ENCODE peak calls at places on chromosomes 13 and 19, in seven cellular contexts. N, J, I, O, D, K and F are unnamed samples.

GRCh38 chr19:41702208-41702651 is 6.2 kb upstream of the CEACAM5 start:
- DNase-seq in O (peak), N (peak), K (no peak), I (no peak), D (no peak), J (peak), F (no peak)

GRCh38 chr19:7820588-7820987 is 9.4 kb upstream of the EVI5L start:
- DNase-seq in N (no peak), J (no peak), I (no peak), D (no peak), K (no peak), O (no peak), F (no peak)

GRCh38 chr19:5149508-5149907 is 180.6 kb downstream of the KDM4B start:
- DNase-seq in N (no peak), J (no peak), D (no peak), I (no peak), O (no peak), K (no peak), F (peak)

GRCh38 chr13:106496072-106496997 is 39.1 kb downstream of the EFNB2 start:
- DNase-seq in I (no peak), N (peak), J (peak), D (no peak), O (no peak), K (no peak), F (no peak)

GRCh38 chr19:38670921-38671398 is 23.5 kb downstream of the ACTN4 start:
- DNase-seq in D (no peak), I (no peak), N (no peak), K (peak), O (no peak), J (peak), F (peak)

GRCh38 chr19:30070198-30070969 is 128.3 kb downstream of the URI1 start:
- DNase-seq in O (no peak), I (no peak), K (no peak), D (no peak), N (no peak), J (no peak), F (peak)

GRCh38 chr13:22040810-22041364 is 370.0 kb downstream of the FGF9 start:
- DNase-seq in K (no peak), O (no peak), J (no peak), I (no peak), N (no peak), D (no peak), F (no peak)

GRCh38 chr19:55241143-55241934 is 12.8 kb upstream of the TMEM86B start:
- DNase-seq in N (no peak), I (no peak), J (no peak), D (no peak), K (no peak), O (no peak), F (peak)

GRCh38 chr19:18433735-18434398 is 4.1 kb downstream of the ISYNA1 start:
- DNase-seq in N (no peak), O (no peak), D (peak), K (no peak), J (no peak), I (no peak), F (peak)

GRCh38 chr19:18428837-18429674 is 8.9 kb downstream of the ISYNA1 start:
- DNase-seq in O (no peak), I (peak), N (peak), K (peak), J (peak), D (peak), F (peak)

GRCh38 chr13:98524391-98524790 is 52.5 kb downstream of the STK24 start:
- DNase-seq in J (no peak), O (no peak), I (no peak), N (no peak), D (no peak), K (no peak), F (no peak)

GRCh38 chr13:55577847-55578210 is 1562.9 kb upstream of the PRR20A start:
- DNase-seq in J (no peak), I (no peak), N (no peak), O (no peak), D (no peak), K (no peak), F (no peak)

GRCh38 chr19:50431343-50432220 is 1.1 kb upstream of the MYBPC2 start:
- DNase-seq in O (peak), D (peak), K (peak), J (peak), N (peak), I (peak), F (peak)

GRCh38 chr13:97539651-97540230 is 105.8 kb downstream of the RAP2A start:
- DNase-seq in N (peak), O (peak), J (peak), D (no peak), K (peak), I (no peak), F (no peak)

GRCh38 chr19:29495971-29496441 is 29.8 kb upstream of the VSTM2B start:
- DNase-seq in J (no peak), O (no peak), K (no peak), I (no peak), N (no peak), D (no peak), F (no peak)

GRCh38 chr19:34962945-34963530 is 991 bp downstream of the ZNF792 start:
- DNase-seq in J (no peak), N (peak), I (peak), K (no peak), O (no peak), D (no peak), F (no peak)

GRCh38 chr19:34351382-34351802 is 13.6 kb upstream of the GPI start:
- DNase-seq in K (no peak), J (no peak), I (no peak), D (no peak), O (no peak), N (no peak), F (no peak)

GRCh38 chr13:27465611-27466010 is 15.2 kb upstream of the MTIF3 start:
- DNase-seq in N (peak), O (peak), I (no peak), J (no peak), K (no peak), D (no peak), F (no peak)

GRCh38 chr13:42348576-42348975 is 76.6 kb downstream of the AKAP11 start:
- DNase-seq in O (no peak), D (no peak), N (no peak), K (no peak), J (no peak), I (no peak), F (no peak)

GRCh38 chr13:40221460-40222201 is 444.8 kb downstream of the FOXO1 start:
- DNase-seq in D (no peak), N (peak), O (peak), K (peak), J (peak), I (no peak), F (no peak)

GRCh38 chr13:98507060-98507797 is 69.7 kb downstream of the STK24 start:
- DNase-seq in J (peak), N (peak), K (peak), O (peak), I (peak), D (no peak), F (peak)

GRCh38 chr13:46595136-46595917 is 42.4 kb downstream of the LRCH1 start:
- DNase-seq in I (no peak), O (peak), N (peak), J (peak), D (no peak), K (peak), F (no peak)

GRCh38 chr13:101397742-101398141 is 18.6 kb downstream of the NALCN start:
- DNase-seq in N (peak), K (peak), D (no peak), I (no peak), O (peak), J (peak), F (no peak)

GRCh38 chr19:33252971-33253370 is 27.3 kb upstream of the SLC7A10 start:
- DNase-seq in N (no peak), I (no peak), K (no peak), O (no peak), J (no peak), D (no peak), F (no peak)

GRCh38 chr19:13872695-13873389 is 4.1 kb upstream of the NANOS3 start:
- DNase-seq in N (no peak), K (peak), J (no peak), D (peak), O (no peak), I (peak), F (peak)

GRCh38 chr19:58336820-58337219 is 10.0 kb downstream of the ZSCAN22 start:
- DNase-seq in I (no peak), D (no peak), O (no peak), K (no peak), J (no peak), N (no peak), F (no peak)

GRCh38 chr13:75399168-75399878 is 82.6 kb downstream of the TBC1D4 start:
- DNase-seq in N (peak), O (no peak), J (peak), K (peak), I (no peak), D (no peak), F (no peak)

GRCh38 chr19:11506101-11506555 is 489 bp upstream of the ZNF653 start:
- DNase-seq in D (no peak), K (no peak), J (no peak), I (no peak), O (no peak), N (no peak), F (no peak)

GRCh38 chr13:37443538-37443937 is 155.0 kb downstream of the POSTN start:
- DNase-seq in D (no peak), N (peak), J (peak), O (peak), K (peak), I (no peak), F (no peak)

GRCh38 chr19:42280761-42281174 is 11.7 kb downstream of the CIC start:
- DNase-seq in K (peak), O (peak), N (no peak), I (peak), J (peak), D (no peak), F (peak)

GRCh38 chr13:50006426-50007135 is 8.7 kb upstream of the KCNRG start:
- DNase-seq in K (no peak), N (peak), J (peak), D (no peak), I (peak), O (peak), F (no peak)

GRCh38 chr19:738509-739128 is 12.3 kb upstream of the MISP start:
- DNase-seq in D (no peak), O (no peak), N (no peak), K (no peak), I (peak), J (no peak), F (no peak)

GRCh38 chr13:76848596-76848995 is 37.6 kb downstream of the KCTD12 start:
- DNase-seq in I (no peak), O (peak), J (no peak), D (no peak), K (peak), N (peak), F (no peak)

GRCh38 chr13:31807090-31807541 is 67.8 kb downstream of the RXFP2 start:
- DNase-seq in I (no peak), O (peak), D (no peak), J (peak), N (peak), K (no peak), F (no peak)

GRCh38 chr19:30144242-30144758 is 202.3 kb downstream of the URI1 start:
- DNase-seq in J (no peak), N (no peak), O (no peak), D (no peak), K (no peak), I (peak), F (no peak)

GRCh38 chr19:17794731-17795494 is at the start of gene B3GNT3:
- DNase-seq in I (peak), J (no peak), N (peak), K (no peak), D (no peak), O (peak), F (peak)

GRCh38 chr19:40267601-40267997 is 17.5 kb downstream of the AKT2 start:
- DNase-seq in N (no peak), O (no peak), D (no peak), K (no peak), J (no peak), I (no peak), F (peak)

GRCh38 chr19:40265055-40265762 is 19.9 kb downstream of the AKT2 start:
- DNase-seq in D (no peak), N (no peak), K (no peak), O (no peak), I (no peak), J (no peak), F (peak)

GRCh38 chr19:40266111-40266510 is 19.0 kb downstream of the AKT2 start:
- DNase-seq in N (no peak), D (no peak), J (no peak), I (no peak), K (no peak), O (no peak), F (peak)

GRCh38 chr19:40265763-40266099 is 19.4 kb downstream of the AKT2 start:
- DNase-seq in O (no peak), J (no peak), D (no peak), N (no peak), I (no peak), K (no peak), F (no peak)

GRCh38 chr19:40266912-40267600 is 18.1 kb downstream of the AKT2 start:
- DNase-seq in N (no peak), D (no peak), K (no peak), J (no peak), O (no peak), I (no peak), F (peak)
- TF ChIP-seq CTCF in N (no peak), D (no peak), K (no peak), J (no peak), O (no peak), I (no peak), F (no peak)

DNA sequence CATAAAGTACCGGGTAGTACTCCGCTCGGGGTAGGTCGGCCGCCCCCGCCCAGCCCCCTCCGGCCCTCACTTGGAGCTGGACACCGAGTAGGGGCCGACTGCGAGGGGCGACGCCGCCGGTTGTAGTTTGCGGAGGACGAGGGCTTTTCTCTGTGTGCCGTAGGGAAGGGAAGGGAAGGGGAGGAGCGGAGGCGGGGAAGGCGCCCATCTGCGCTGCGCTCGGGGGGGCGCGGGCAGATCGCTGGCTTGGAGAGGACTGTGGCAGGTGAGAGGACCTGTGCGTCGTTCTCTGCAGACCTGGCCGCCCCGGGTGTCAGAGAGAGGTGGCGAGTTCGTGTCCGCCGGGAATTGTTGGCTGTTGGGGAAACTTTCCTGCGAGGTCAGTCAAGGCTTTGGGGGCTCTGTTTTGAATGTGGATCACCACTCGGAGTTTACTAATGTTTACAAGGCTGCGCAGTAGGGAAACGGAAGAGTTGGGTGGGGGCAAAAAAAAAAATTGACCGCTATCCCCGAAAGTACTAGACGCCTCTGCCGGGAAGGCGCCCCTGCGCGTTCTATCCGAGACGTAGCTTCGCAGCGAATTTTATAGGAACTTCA is 1.4 kb downstream of the ING1 start:
- DNase-seq in I (peak), N (peak), K (no peak), D (peak), J (peak), O (peak), F (peak)
- TF ChIP-seq CTCF in I (no peak), N (peak), K (no peak), D (no peak), J (peak), O (no peak), F (no peak)

GRCh38 chr13:95697052-95697680 is 20.2 kb downstream of the DNAJC3 start:
- DNase-seq in N (no peak), I (no peak), O (no peak), J (no peak), D (no peak), K (no peak), F (no peak)

GRCh38 chr13:95698047-95698749 is 21.3 kb downstream of the DNAJC3 start:
- DNase-seq in O (peak), N (peak), I (no peak), K (peak), J (no peak), D (no peak), F (no peak)
- TF ChIP-seq CTCF in O (peak), N (peak), I (no peak), K (peak), J (peak), D (peak), F (no peak)

GRCh38 chr13:110352735-110353134 is 45.7 kb downstream of the COL4A2 start:
- DNase-seq in J (no peak), K (no peak), I (peak), N (no peak), O (no peak), D (no peak), F (no peak)
- TF ChIP-seq CTCF in J (peak), K (peak), I (no peak), N (peak), O (peak), D (peak), F (no peak)

DNA sequence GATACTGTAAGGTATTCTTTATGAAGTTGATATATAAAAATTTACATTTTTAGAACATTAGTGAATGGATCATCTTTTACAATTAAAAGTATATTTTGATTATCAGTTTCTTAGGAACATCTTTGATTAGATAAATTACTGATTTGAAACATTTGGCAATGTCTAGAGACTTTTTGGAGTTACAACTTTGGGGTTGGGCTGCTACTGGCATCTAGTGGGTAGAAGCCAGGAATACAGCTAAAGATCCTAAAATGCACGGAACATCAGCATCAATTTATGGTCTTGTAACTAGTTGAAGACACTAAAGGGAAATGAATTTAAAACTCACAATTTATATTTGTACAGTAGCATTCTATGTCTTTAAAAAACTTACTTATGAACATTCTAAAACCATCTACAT is 19.9 kb downstream of the POMP start:
- DNase-seq in K (no peak), I (no peak), J (no peak), N (peak), O (no peak), D (no peak), F (no peak)
- TF ChIP-seq CTCF in K (peak), I (no peak), J (peak), N (peak), O (no peak), D (no peak), F (no peak)

DNA sequence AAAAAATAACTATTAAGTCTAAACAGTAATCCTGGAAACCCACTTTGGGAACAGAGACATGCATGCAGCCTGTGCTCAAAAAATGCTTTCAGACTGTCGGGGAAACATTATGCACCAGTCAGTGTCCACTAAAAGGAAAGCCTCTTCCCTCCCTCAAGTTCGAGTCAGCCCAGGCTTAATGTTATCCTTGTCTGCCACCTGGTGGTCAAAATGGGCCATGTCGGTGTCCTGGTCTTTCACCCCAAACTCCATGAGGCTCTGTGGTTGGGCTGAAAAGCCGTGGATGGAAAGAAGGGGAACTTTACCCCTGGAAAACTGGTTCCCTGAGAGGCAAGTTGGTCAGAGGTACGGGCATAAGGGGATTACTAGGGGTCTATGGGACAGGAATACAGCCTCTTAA is 88.4 kb upstream of the ZNF492 start:
- DNase-seq in D (no peak), I (peak), O (peak), J (peak), K (no peak), N (peak), F (no peak)
- TF ChIP-seq CTCF in D (peak), I (peak), O (no peak), J (no peak), K (peak), N (no peak), F (peak)

GRCh38 chr13:73417012-73417615 is 358.3 kb downstream of the KLF5 start:
- DNase-seq in K (peak), D (no peak), J (no peak), O (peak), N (no peak), I (no peak), F (no peak)
- TF ChIP-seq CTCF in K (peak), D (peak), J (peak), O (peak), N (peak), I (no peak), F (peak)

DNA sequence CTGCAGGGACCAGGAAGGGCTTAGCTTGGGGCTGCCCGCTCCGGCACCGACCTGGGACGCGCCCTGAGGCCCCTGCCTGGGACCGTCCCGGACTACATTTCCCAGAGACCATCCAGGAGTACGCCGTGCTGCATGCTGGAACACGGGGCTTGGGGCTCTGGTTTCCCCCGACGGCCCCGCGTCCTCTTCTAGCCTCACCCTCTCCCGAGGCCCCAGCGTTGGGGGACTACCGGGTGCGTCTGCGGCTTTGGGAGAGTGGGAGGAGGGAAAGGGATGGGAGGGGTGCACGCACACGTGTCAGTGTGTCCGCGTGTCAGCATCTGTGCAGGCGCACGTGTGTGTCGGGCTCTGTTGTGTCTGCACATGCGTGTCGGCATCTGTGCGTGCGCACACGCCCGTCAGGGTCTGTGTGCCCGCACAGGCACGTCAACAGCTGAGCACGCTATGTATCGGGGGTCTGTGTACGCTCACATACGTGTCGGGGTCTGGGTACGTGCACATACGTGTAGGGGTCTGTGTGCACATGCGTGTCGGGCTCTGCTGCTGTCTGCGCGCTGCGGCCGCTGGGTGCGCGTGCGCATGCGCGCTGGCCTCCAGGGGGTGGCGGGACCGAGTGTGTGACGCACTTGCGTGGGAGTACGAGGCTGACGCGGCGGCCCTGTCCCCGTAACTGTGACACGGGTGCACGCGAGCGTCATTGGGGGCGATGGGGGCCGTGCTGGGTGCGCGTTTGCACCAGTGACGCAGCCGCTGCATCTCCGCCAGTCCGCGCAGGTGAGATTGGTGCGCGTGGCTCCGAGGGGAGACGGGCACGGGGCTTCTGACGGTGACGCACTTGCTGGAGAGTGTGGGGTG is at the start of gene ZNF331:
- DNase-seq in J (peak), I (peak), K (peak), D (peak), N (peak), O (peak), F (peak)
- TF ChIP-seq CTCF in J (peak), I (no peak), K (peak), D (peak), N (peak), O (no peak), F (peak)

DNA sequence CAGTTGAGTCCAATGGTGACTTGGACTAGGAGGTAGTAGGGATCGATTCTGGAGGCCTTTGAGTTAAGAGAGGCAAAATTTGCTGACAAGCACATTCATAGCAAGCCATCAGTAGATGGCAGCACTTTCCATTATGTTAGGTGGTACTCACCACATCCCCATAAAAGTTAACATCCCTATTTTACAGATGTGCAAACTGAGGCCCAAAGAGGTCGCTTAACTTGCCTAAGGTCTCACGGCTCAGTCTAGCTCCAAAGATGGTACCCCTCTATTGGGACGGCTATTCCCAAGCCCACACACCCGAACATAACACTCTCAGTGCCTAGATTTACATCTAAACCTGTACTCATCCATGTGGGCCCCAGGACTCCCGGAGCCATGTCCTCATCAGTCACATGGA is 21.5 kb upstream of the FOSB start:
- DNase-seq in O (peak), K (peak), I (no peak), N (peak), D (no peak), J (peak), F (no peak)
- TF ChIP-seq CTCF in O (peak), K (peak), I (no peak), N (peak), D (peak), J (peak), F (peak)